ENCODE peak calls at places on chromosomes 3 and 15, in five cellular contexts. O is mammary epithelial cell, R is endodermal cell, D is H9, Z is trophoblast cell. F is an unnamed sample.

GRCh38 chr3:101303836-101304235 is 16.5 kb downstream of the IMPG2 start:
- DNase-seq in R (no peak), O (no peak), Z (no peak), D (no peak), F (no peak)

GRCh38 chr3:55899887-55900286 is 412.8 kb upstream of the WNT5A start:
- DNase-seq in O (peak; percentile 6), R (peak; percentile 82), D (peak; percentile 50), Z (no peak), F (no peak)

GRCh38 chr3:81326245-81326644 is 435.2 kb downstream of the GBE1 start:
- DNase-seq in R (no peak), O (no peak), D (no peak), Z (no peak), F (no peak)

GRCh38 chr3:98602078-98602678 is 8.8 kb upstream of the CPOX start:
- DNase-seq in R (peak; percentile 58), O (peak; percentile 48), D (peak; percentile 37), Z (peak; percentile 41), F (no peak)

GRCh38 chr3:127233371-127233770 is 40.4 kb downstream of the PRR23E start:
- DNase-seq in D (peak; percentile 48), O (peak; percentile 23), R (peak; percentile 79), Z (no peak), F (no peak)

GRCh38 chr3:172098698-172099494 is 59.5 kb downstream of the FNDC3B start:
- DNase-seq in Z (no peak), R (peak; percentile 82), O (peak; percentile 44), D (peak; percentile 62), F (no peak)

GRCh38 chr3:113536627-113537101 is 4.3 kb downstream of the SIDT1 start:
- DNase-seq in O (peak; percentile 75), R (no peak), Z (no peak), D (no peak), F (no peak)

GRCh38 chr3:135987647-135988046 is 22.1 kb downstream of the PPP2R3A start:
- DNase-seq in D (no peak), R (no peak), O (no peak), Z (no peak), F (no peak)

GRCh38 chr15:59590027-59590426 is 21.6 kb upstream of the GCNT3 start:
- DNase-seq in R (no peak), O (no peak), D (no peak), Z (no peak), F (no peak)

GRCh38 chr3:147423601-147424324 is 14.6 kb downstream of the ZIC1 start:
- DNase-seq in D (no peak), Z (no peak), R (peak; percentile 64), O (no peak), F (no peak)

GRCh38 chr3:197222816-197223419 is 75.5 kb downstream of the DLG1 start:
- DNase-seq in R (no peak), Z (no peak), O (peak; percentile 5), D (no peak), F (no peak)

GRCh38 chr3:133490468-133491351 is 82.8 kb upstream of the CDV3 start:
- DNase-seq in O (peak; percentile 9), D (no peak), Z (no peak), R (no peak), F (no peak)

GRCh38 chr3:6125520-6125919 is 735.4 kb upstream of the GRM7 start:
- DNase-seq in R (peak; percentile 54), D (no peak), Z (no peak), O (no peak), F (no peak)

GRCh38 chr3:20072422-20072821 is 32.2 kb downstream of the KAT2B start:
- DNase-seq in Z (no peak), O (no peak), R (no peak), D (no peak), F (no peak)

GRCh38 chr3:55879901-55880331 is 392.8 kb upstream of the WNT5A start:
- DNase-seq in D (no peak), R (no peak), Z (no peak), O (no peak), F (no peak)

GRCh38 chr3:135366816-135367215 is 571.8 kb downstream of the EPHB1 start:
- DNase-seq in D (no peak), Z (no peak), R (no peak), O (no peak), F (no peak)

GRCh38 chr3:141050576-141050912 is 603 bp upstream of the SPSB4 start:
- DNase-seq in R (peak; percentile 83), O (no peak), Z (no peak), D (peak; percentile 77), F (no peak)

GRCh38 chr3:151085889-151086483 is 522 bp downstream of the MED12L start:
- DNase-seq in D (peak; percentile 58), R (peak; percentile 86), Z (no peak), O (no peak), F (no peak)

GRCh38 chr3:100179692-100180349 is 65.5 kb upstream of the FILIP1L start:
- DNase-seq in Z (no peak), D (no peak), O (no peak), R (no peak), F (no peak)

GRCh38 chr15:75235051-75235673 is 23.0 kb upstream of the GOLGA6C start:
- DNase-seq in Z (no peak), D (no peak), O (no peak), R (no peak), F (no peak)

GRCh38 chr15:66997212-66997611 is 68.2 kb upstream of the SMAD3 start:
- DNase-seq in D (no peak), R (no peak), O (peak; percentile 85), Z (peak; percentile 59), F (peak; percentile 53)

GRCh38 chr3:138974467-138974866 is 27.4 kb downstream of the FOXL2NB start:
- DNase-seq in R (no peak), Z (no peak), D (no peak), O (peak; percentile 34), F (no peak)

GRCh38 chr3:194938845-194939531 is 253.3 kb downstream of the FAM43A start:
- DNase-seq in D (no peak), R (no peak), Z (no peak), O (no peak), F (no peak)

GRCh38 chr3:134058728-134059601 is 29.2 kb upstream of the SLCO2A1 start:
- DNase-seq in D (no peak), R (peak; percentile 26), O (no peak), Z (no peak), F (no peak)

GRCh38 chr3:41053220-41053619 is 146.1 kb upstream of the CTNNB1 start:
- DNase-seq in R (no peak), O (peak; percentile 40), Z (no peak), D (no peak), F (no peak)

GRCh38 chr15:75350601-75351331 is 3.9 kb downstream of the NEIL1 start:
- DNase-seq in Z (no peak), O (no peak), D (no peak), R (no peak), F (no peak)

GRCh38 chr3:100060685-100061484 is 53.4 kb downstream of the FILIP1L start:
- DNase-seq in R (no peak), Z (no peak), O (no peak), D (no peak), F (no peak)

GRCh38 chr15:73888224-73889041 is 15.1 kb downstream of the TBC1D21 start:
- DNase-seq in Z (no peak), R (peak; percentile 17), D (no peak), O (no peak), F (no peak)

GRCh38 chr3:136042608-136043221 is 77.2 kb downstream of the PPP2R3A start:
- DNase-seq in D (no peak), O (peak; percentile 41), Z (no peak), R (no peak), F (no peak)

GRCh38 chr3:158360756-158361448 is 210.1 kb upstream of the MLF1 start:
- DNase-seq in D (no peak), R (no peak), O (no peak), Z (no peak), F (no peak)

GRCh38 chr3:158352551-158352950 is 218.4 kb upstream of the MLF1 start:
- DNase-seq in Z (no peak), D (no peak), R (no peak), O (no peak), F (no peak)

GRCh38 chr3:158350971-158351370 is 220.0 kb upstream of the MLF1 start:
- DNase-seq in D (no peak), O (no peak), Z (no peak), R (no peak), F (no peak)

GRCh38 chr3:158354713-158355112 is 216.3 kb upstream of the MLF1 start:
- DNase-seq in O (no peak), Z (no peak), R (no peak), D (no peak), F (no peak)

GRCh38 chr3:158355623-158356588 is 215.1 kb upstream of the MLF1 start:
- DNase-seq in D (no peak), Z (no peak), O (no peak), R (no peak), F (no peak)
- H3K9ac ChIP-seq in D (no peak overlapping the region), Z (no peak overlapping the region), O (no peak overlapping the region), R (no peak overlapping the region), F (no peak overlapping the region)

GRCh38 chr3:37937156-37937555 is 53.4 kb upstream of the VILL start:
- DNase-seq in D (no peak), O (peak; percentile 8), Z (no peak), R (no peak), F (no peak)
- H3K9ac ChIP-seq in D (no peak overlapping the region), O (no peak overlapping the region), Z (no peak overlapping the region), R (no peak overlapping the region), F (no peak overlapping the region)

GRCh38 chr15:100735654-100736053 is 133.3 kb downstream of the ASB7 start:
- DNase-seq in D (no peak), O (no peak), R (no peak), Z (no peak), F (no peak)

GRCh38 chr15:100734606-100735005 is 132.2 kb downstream of the ASB7 start:
- DNase-seq in R (no peak), Z (no peak), O (no peak), D (no peak), F (no peak)

GRCh38 chr15:100733088-100733487 is 130.7 kb downstream of the ASB7 start:
- DNase-seq in Z (peak; percentile 86), R (no peak), O (peak; percentile 39), D (no peak), F (no peak)

GRCh38 chr15:100732359-100733055 is 130.1 kb downstream of the ASB7 start:
- DNase-seq in O (peak; percentile 39), Z (peak; percentile 72), R (no peak), D (no peak), F (no peak)

GRCh38 chr15:100733786-100734185 is 131.4 kb downstream of the ASB7 start:
- DNase-seq in R (no peak), D (no peak), O (peak; percentile 72), Z (no peak), F (no peak)
- H3K9ac ChIP-seq in R (no peak overlapping the region), D (no peak overlapping the region), O (no peak overlapping the region), Z (no peak overlapping the region), F (no peak overlapping the region)

DNA sequence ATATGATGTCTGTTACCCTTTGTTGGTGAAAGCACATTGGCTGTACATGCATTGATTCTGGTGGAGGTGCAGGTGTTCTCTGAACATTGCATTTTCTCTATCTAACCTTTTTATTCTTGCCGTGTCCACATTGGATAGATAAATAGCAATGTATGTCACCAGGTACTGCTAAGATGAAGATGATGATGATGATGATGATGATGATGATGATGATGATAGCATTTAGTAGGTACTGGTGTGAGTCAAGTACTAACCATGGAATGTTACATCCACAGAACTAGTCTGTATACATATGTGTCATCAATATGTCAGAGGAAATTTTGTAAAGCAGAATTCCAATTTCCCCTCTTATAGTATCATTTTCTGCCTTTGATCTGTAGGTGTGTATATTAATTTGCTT is 36.3 kb downstream of the ARPP21 start:
- DNase-seq in R (no peak), Z (no peak), O (no peak), D (no peak), F (no peak)
- H3K9ac ChIP-seq in R (no peak overlapping the region), Z (no peak overlapping the region), O (no peak overlapping the region), D (no peak overlapping the region), F (no peak overlapping the region)

F was measured in keratinocyte.